ENCODE peak calls at places on chromosomes 2 and 18, in five cellular contexts. L is uterus, E is right lobe of liver, H is stomach, B is body of pancreas. A is an unnamed sample.

GRCh38 chr2:137980459-137980858 is 16.2 kb downstream of the HNMT start:
- DNase-seq in L (no peak), E (no peak), H (no peak), B (no peak), A (no peak)

GRCh38 chr18:60096428-60096827 is 196.6 kb downstream of the PMAIP1 start:
- DNase-seq in L (no peak), E (no peak), H (no peak), B (no peak), A (no peak)

GRCh38 chr18:44804033-44804432 is 123.3 kb downstream of the SETBP1 start:
- DNase-seq in L (no peak), E (no peak), H (no peak), B (no peak), A (no peak)

GRCh38 chr2:20012282-20013060 is at the start of gene MATN3:
- DNase-seq in L (peak; percentile 18), E (peak; percentile 46), H (peak; percentile 63), B (peak; percentile 53), A (peak; percentile 31)

GRCh38 chr2:109335586-109336266 is 206.7 kb downstream of the SH3RF3 start:
- DNase-seq in L (no peak), E (no peak), H (no peak), B (no peak), A (no peak)

GRCh38 chr2:120134263-120134662 is 88.9 kb downstream of the TMEM185B start:
- DNase-seq in L (no peak), E (no peak), H (no peak), B (no peak), A (no peak)

GRCh38 chr18:3044931-3045698 is 32.2 kb upstream of the LPIN2 start:
- DNase-seq in L (no peak), E (peak; percentile 83), H (peak; percentile 87), B (peak; percentile 87), A (peak; percentile 47)

GRCh38 chr2:238005528-238005927 is 38.7 kb downstream of the UBE2F start:
- DNase-seq in L (no peak), E (no peak), H (no peak), B (no peak), A (no peak)

GRCh38 chr2:188598551-188598950 is 306.9 kb downstream of the GULP1 start:
- DNase-seq in L (peak; percentile 51), E (no peak), H (no peak), B (peak; percentile 41), A (peak; percentile 66)

GRCh38 chr2:240323601-240324291 is 111.7 kb upstream of the GPC1 start:
- DNase-seq in L (no peak), E (no peak), H (no peak), B (no peak), A (no peak)

GRCh38 chr2:113079123-113079522 is 11.4 kb downstream of the IL1F10 start:
- DNase-seq in L (no peak), E (no peak), H (no peak), B (no peak), A (no peak)

GRCh38 chr2:88129313-88129959 is 1.6 kb upstream of the FABP1 start:
- DNase-seq in L (no peak), E (no peak), H (no peak), B (no peak), A (no peak)

GRCh38 chr2:16615246-16615645 is 50.4 kb downstream of the CYRIA start:
- DNase-seq in L (no peak), E (no peak), H (no peak), B (no peak), A (no peak)

GRCh38 chr2:201909348-201909747 is 103.0 kb downstream of the CDK15 start:
- DNase-seq in L (no peak), E (no peak), H (no peak), B (no peak), A (no peak)

GRCh38 chr18:43571078-43571689 is 293.9 kb upstream of the SYT4 start:
- DNase-seq in L (peak; percentile 33), E (no peak), H (peak; percentile 45), B (peak; percentile 48), A (peak; percentile 65)

GRCh38 chr2:201257381-201257940 is 2.9 kb upstream of the CASP8 start:
- DNase-seq in L (no peak), E (peak; percentile 32), H (peak; percentile 43), B (peak; percentile 41), A (no peak)

GRCh38 chr2:239496700-239497099 is 95.9 kb upstream of the HDAC4 start:
- DNase-seq in L (no peak), E (no peak), H (no peak), B (no peak), A (peak; percentile 79)

GRCh38 chr2:113078350-113078839 is 10.6 kb downstream of the IL1F10 start:
- DNase-seq in L (no peak), E (peak; percentile 57), H (peak; percentile 52), B (no peak), A (no peak)

GRCh38 chr2:170245312-170245711 is 67.4 kb downstream of the MYO3B start:
- DNase-seq in L (no peak), E (no peak), H (no peak), B (no peak), A (no peak)

GRCh38 chr18:48840491-48840877 is 110.3 kb downstream of the SMAD7 start:
- DNase-seq in L (no peak), E (no peak), H (no peak), B (no peak), A (no peak)

GRCh38 chr18:48839819-48840490 is 110.8 kb downstream of the SMAD7 start:
- DNase-seq in L (no peak), E (no peak), H (no peak), B (no peak), A (no peak)

GRCh38 chr18:48842259-48843061 is 108.3 kb downstream of the SMAD7 start:
- DNase-seq in L (peak; percentile 41), E (peak; percentile 46), H (peak; percentile 44), B (peak; percentile 51), A (no peak)

GRCh38 chr18:48843162-48843561 is 107.6 kb downstream of the SMAD7 start:
- DNase-seq in L (no peak), E (no peak), H (no peak), B (no peak), A (no peak)

GRCh38 chr18:48841381-48842258 is 109.1 kb downstream of the SMAD7 start:
- DNase-seq in L (peak; percentile 50), E (peak; percentile 67), H (no peak), B (peak; percentile 26), A (no peak)
- H3K27ac ChIP-seq in L (peak overlapping the region; percentile 48), E (peak overlapping the region; percentile 42), H (peak overlapping the region; percentile 81), B (peak overlapping the region; percentile 70), A (no peak overlapping the region)

GRCh38 chr2:174343343-174343637 is 8.5 kb downstream of the SP9 start:
- DNase-seq in L (no peak), E (no peak), H (no peak), B (no peak), A (no peak)
- H3K4me1 ChIP-seq in L (no peaks in the 10 kb centered on the region), E (no peaks in the 10 kb centered on the region), H (peaks cover 28% of the 10 kb centered on the region), B (peaks cover 34% of the 10 kb centered on the region), A (peaks cover 5% of the 10 kb centered on the region)

GRCh38 chr18:26086959-26087358 is 3.5 kb downstream of the SS18 start:
- DNase-seq in L (no peak), E (no peak), H (no peak), B (no peak), A (no peak)

GRCh38 chr18:26088482-26088881 is 1.9 kb downstream of the SS18 start:
- DNase-seq in L (no peak), E (no peak), H (no peak), B (no peak), A (peak; percentile 25)

GRCh38 chr18:26090130-26091046 is at the start of gene SS18:
- DNase-seq in L (peak; percentile 92), E (peak; percentile 95), H (peak; percentile 93), B (peak; percentile 92), A (peak; percentile 96)

GRCh38 chr18:26089247-26090129 is 925 bp downstream of the SS18 start:
- DNase-seq in L (no peak), E (no peak), H (no peak), B (no peak), A (peak; percentile 38)

DNA sequence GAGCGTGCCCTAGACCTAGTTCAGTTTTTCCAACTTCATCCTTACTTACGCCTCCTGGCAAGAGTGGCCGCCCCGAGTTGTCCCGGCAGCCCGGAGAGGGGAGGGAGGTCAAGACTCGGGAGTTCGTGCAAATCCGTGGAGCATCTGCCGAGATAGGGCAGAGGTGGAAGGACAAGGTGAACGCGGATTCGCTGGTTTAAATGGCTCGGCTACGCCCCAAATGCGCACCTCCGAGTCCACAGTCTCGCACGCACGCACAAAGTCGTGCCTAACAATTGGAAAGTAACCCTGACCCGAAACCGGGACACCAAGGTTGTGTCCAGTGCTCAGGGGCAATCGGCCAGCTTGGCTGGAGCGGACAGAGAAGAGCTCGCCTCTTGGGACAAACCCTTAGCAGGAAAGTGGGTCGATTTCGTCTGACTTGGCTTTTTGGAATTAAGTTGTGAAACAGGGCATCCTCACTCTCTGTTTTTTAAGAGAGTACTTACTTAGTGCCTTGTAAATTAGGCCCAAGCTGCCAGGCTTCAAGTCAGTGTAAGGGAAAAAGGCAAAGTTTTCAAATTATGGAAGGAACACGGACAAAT is 726 bp upstream of the SS18 start:
- DNase-seq in L (peak; percentile 53), E (peak; percentile 77), H (peak; percentile 58), B (peak; percentile 59), A (peak; percentile 70)
- TF ChIP-seq POLR2A in L (no peak), E (peak; percentile 4), H (no peak), B (no peak), A (no peak)

GRCh38 chr2:45707661-45708060 is 56.2 kb downstream of the PRKCE start:
- DNase-seq in L (no peak), E (no peak), H (no peak), B (no peak), A (peak; percentile 42)
- H3K27ac ChIP-seq in L (no peak overlapping the region), E (no peak overlapping the region), H (no peak overlapping the region), B (no peak overlapping the region), A (no peak overlapping the region)

GRCh38 chr2:226760412-226761194 is 39.0 kb downstream of the IRS1 start:
- DNase-seq in L (no peak), E (no peak), H (no peak), B (no peak), A (no peak)
- H3K4me1 ChIP-seq in L (no peaks in the 10 kb centered on the region), E (no peaks in the 10 kb centered on the region), H (peaks cover 11% of the 10 kb centered on the region), B (peaks cover 22% of the 10 kb centered on the region), A (peaks cover 10% of the 10 kb centered on the region)

DNA sequence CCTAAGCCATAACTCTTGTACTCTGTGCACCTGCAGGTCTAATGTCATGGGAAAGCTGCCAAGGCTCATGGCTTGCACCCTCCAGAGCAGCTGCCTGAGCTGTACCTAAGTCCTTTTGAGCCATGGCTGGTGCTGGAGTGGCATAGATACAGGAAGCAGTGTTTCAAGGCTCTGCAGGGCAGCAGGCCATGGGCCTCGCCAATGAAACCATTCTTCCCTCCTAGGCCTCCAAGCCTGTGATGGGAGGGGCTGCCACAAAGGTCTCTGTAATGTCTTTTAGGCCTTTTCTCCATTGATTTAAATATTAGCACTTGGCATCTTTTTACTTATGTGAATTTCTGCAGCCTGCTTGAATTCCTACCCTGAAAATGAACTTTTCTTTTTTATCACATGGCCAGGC is 108.5 kb downstream of the PTH2R start:
- DNase-seq in L (no peak), E (no peak), H (no peak), B (no peak), A (no peak)
- TF ChIP-seq POLR2A in L (no peak), E (no peak), H (no peak), B (no peak), A (no peak)